ENCODE peak calls at places on chromosomes 4 and X, in six cellular contexts. F is aorta; B is tibial nerve; D is psoas muscle; G is HCEC 1CT; M is activated CD8-positive, alpha-beta memory T cell treated with anti-CD3 and anti-CD28 coated beads for 48 hours. K is an unnamed sample.

GRCh38 chr4:127936974-127937373 is 28.0 kb downstream of the MFSD8 start:
- DNase-seq in F (no peak), B (no peak), D (no peak), G (peak), M (no peak), K (no peak)

GRCh38 chr4:1862961-1863296 is 7.0 kb upstream of the LETM1 start:
- DNase-seq in F (no peak), B (no peak), D (no peak), G (no peak), M (no peak), K (no peak)

GRCh38 chr4:89863533-89863932 is 26.6 kb upstream of the SNCA start:
- DNase-seq in F (no peak), B (no peak), D (no peak), G (no peak), M (no peak), K (no peak)

GRCh38 chr4:135177323-135177722 is 975.7 kb upstream of the PABPC4L start:
- DNase-seq in F (no peak), B (no peak), D (no peak), G (no peak), M (no peak), K (no peak)

GRCh38 chr4:125838924-125839323 is 524.2 kb downstream of the FAT4 start:
- DNase-seq in F (no peak), B (no peak), D (no peak), G (no peak), M (no peak), K (no peak)

GRCh38 chr4:141179474-141180026 is 41.1 kb upstream of the ZNF330 start:
- DNase-seq in F (no peak), B (no peak), D (no peak), G (no peak), M (no peak), K (no peak)

GRCh38 chr4:125434136-125434535 is 119.4 kb downstream of the FAT4 start:
- DNase-seq in F (no peak), B (no peak), D (no peak), G (peak), M (no peak), K (no peak)

GRCh38 chrX:3939967-3940610 is 226.6 kb upstream of the PRKX start:
- DNase-seq in F (no peak), B (no peak), D (no peak), G (peak), M (no peak), K (no peak)

GRCh38 chrX:135389717-135390116 is 32.0 kb upstream of the SMIM10L2A start:
- DNase-seq in F (no peak), B (no peak), D (no peak), G (no peak), M (no peak), K (no peak)

GRCh38 chr4:15675363-15675762 is 6.3 kb upstream of the FAM200B start:
- DNase-seq in F (no peak), B (no peak), D (no peak), G (no peak), M (no peak), K (no peak)

GRCh38 chr4:83054928-83055327 is 19.9 kb downstream of the COPS4 start:
- DNase-seq in F (no peak), B (no peak), D (no peak), G (no peak), M (no peak), K (no peak)

GRCh38 chr4:87037921-87038320 is 103.1 kb downstream of the AFF1 start:
- DNase-seq in F (no peak), B (no peak), D (no peak), G (no peak), M (no peak), K (no peak)

GRCh38 chr4:112518675-112519074 is 2.7 kb upstream of the NEUROG2 start:
- DNase-seq in F (no peak), B (no peak), D (no peak), G (no peak), M (no peak), K (no peak)

GRCh38 chrX:107659768-107660167 is 31.5 kb downstream of the PRPS1 start:
- DNase-seq in F (no peak), B (no peak), D (no peak), G (peak), M (no peak), K (no peak)

GRCh38 chr4:161936625-161937133 is 227.1 kb downstream of the FSTL5 start:
- DNase-seq in F (no peak), B (no peak), D (no peak), G (peak), M (no peak), K (no peak)

GRCh38 chr4:142079951-142080350 is 443.6 kb downstream of the IL15 start:
- DNase-seq in F (no peak), B (no peak), D (no peak), G (no peak), M (no peak), K (no peak)

GRCh38 chr4:144820706-144821105 is 174.8 kb downstream of the HHIP start:
- DNase-seq in F (no peak), B (no peak), D (no peak), G (no peak), M (no peak), K (no peak)

GRCh38 chr4:15001248-15001824 is 945 bp upstream of the CPEB2 start:
- DNase-seq in F (peak), B (peak), D (peak), G (peak), M (peak), K (peak)

GRCh38 chr4:153488719-153489384 is 22.7 kb downstream of the TMEM131L start:
- DNase-seq in F (no peak), B (no peak), D (peak), G (no peak), M (no peak), K (no peak)

GRCh38 chr4:137861682-137862081 is 329.4 kb upstream of the PCDH18 start:
- DNase-seq in F (no peak), B (no peak), D (no peak), G (peak), M (no peak), K (no peak)

GRCh38 chrX:117376460-117376859 is 740.1 kb downstream of the KLHL13 start:
- DNase-seq in F (no peak), B (no peak), D (no peak), G (no peak), M (no peak), K (no peak)

GRCh38 chrX:63784902-63785692 is at the start of gene ARHGEF9:
- DNase-seq in F (peak), B (no peak), D (peak), G (no peak), M (no peak), K (peak)

GRCh38 chr4:95044204-95044848 is 286.6 kb downstream of the BMPR1B start:
- DNase-seq in F (no peak), B (no peak), D (no peak), G (no peak), M (no peak), K (no peak)

GRCh38 chrX:65706041-65706828 is 38.8 kb downstream of the MSN start:
- DNase-seq in F (peak), B (no peak), D (peak), G (peak), M (peak), K (no peak)

GRCh38 chr4:69098470-69098869 is 2.2 kb downstream of the UGT2B7 start:
- DNase-seq in F (no peak), B (no peak), D (no peak), G (no peak), M (no peak), K (no peak)

GRCh38 chr4:104345598-104346242 is 149.0 kb downstream of the CXXC4 start:
- DNase-seq in F (peak), B (no peak), D (no peak), G (no peak), M (no peak), K (no peak)

GRCh38 chr4:169152899-169153298 is 117.9 kb downstream of the SH3RF1 start:
- DNase-seq in F (no peak), B (no peak), D (no peak), G (no peak), M (no peak), K (no peak)

GRCh38 chrX:101257448-101258259 is 33.5 kb downstream of the TAF7L start:
- DNase-seq in F (no peak), B (no peak), D (no peak), G (peak), M (no peak), K (no peak)

GRCh38 chr4:175273995-175274753 is 356.0 kb downstream of the ADAM29 start:
- DNase-seq in F (no peak), B (no peak), D (no peak), G (peak), M (no peak), K (no peak)

GRCh38 chr4:158255727-158256324 is 45.5 kb downstream of the TMEM144 start:
- DNase-seq in F (no peak), B (no peak), D (no peak), G (peak), M (no peak), K (no peak)

GRCh38 chr4:8079031-8079885 is 79.4 kb downstream of the ABLIM2 start:
- DNase-seq in F (peak), B (no peak), D (peak), G (no peak), M (no peak), K (no peak)

K was measured in sigmoid colon.